ENCODE peak calls at places on chromosomes 5 and 9, in nine cellular contexts. One of them, this sample, is unnamed.

GRCh38 chr9:33868430-33869000 is 51.6 kb downstream of the UBE2R2 start:
- DNase-seq in activated CD8-positive, alpha-beta memory T cell treated with anti-CD3 and anti-CD28 coated beads for 4 hours: no peak
- DNase-seq in left colon: no peak
- DNase-seq in NCI-H774: no peak
- DNase-seq in DND-41: no peak
- DNase-seq in Daoy: no peak
- DNase-seq in non-pigmented ciliary epithelial cell: no peak
- DNase-seq in NCI-H82: no peak
- DNase-seq in Kasumi-1: no peak
- DNase-seq in this sample: no peak

GRCh38 chr5:75365740-75366139 is 28.7 kb downstream of the HMGCR start:
- DNase-seq in NCI-H774: no peak
- DNase-seq in Daoy: no peak
- DNase-seq in left colon: no peak
- DNase-seq in activated CD8-positive, alpha-beta memory T cell treated with anti-CD3 and anti-CD28 coated beads for 4 hours: no peak
- DNase-seq in NCI-H82: no peak
- DNase-seq in non-pigmented ciliary epithelial cell: no peak
- DNase-seq in DND-41: no peak
- DNase-seq in Kasumi-1: no peak
- DNase-seq in this sample: no peak

GRCh38 chr5:81147970-81148571 is 85.1 kb upstream of the CKMT2 start:
- DNase-seq in activated CD8-positive, alpha-beta memory T cell treated with anti-CD3 and anti-CD28 coated beads for 4 hours: no peak
- DNase-seq in DND-41: peak
- DNase-seq in non-pigmented ciliary epithelial cell: no peak
- DNase-seq in Kasumi-1: no peak
- DNase-seq in NCI-H774: no peak
- DNase-seq in NCI-H82: no peak
- DNase-seq in Daoy: no peak
- DNase-seq in left colon: no peak
- DNase-seq in this sample: no peak

GRCh38 chr5:6236170-6236793 is 142.1 kb downstream of the MED10 start:
- DNase-seq in non-pigmented ciliary epithelial cell: no peak
- DNase-seq in DND-41: no peak
- DNase-seq in left colon: no peak
- DNase-seq in activated CD8-positive, alpha-beta memory T cell treated with anti-CD3 and anti-CD28 coated beads for 4 hours: no peak
- DNase-seq in NCI-H774: no peak
- DNase-seq in NCI-H82: no peak
- DNase-seq in Daoy: no peak
- DNase-seq in Kasumi-1: no peak
- DNase-seq in this sample: no peak

GRCh38 chr5:157690690-157691433 is 19.5 kb downstream of the C5orf52 start:
- DNase-seq in NCI-H774: no peak
- DNase-seq in activated CD8-positive, alpha-beta memory T cell treated with anti-CD3 and anti-CD28 coated beads for 4 hours: no peak
- DNase-seq in left colon: no peak
- DNase-seq in non-pigmented ciliary epithelial cell: no peak
- DNase-seq in NCI-H82: no peak
- DNase-seq in Kasumi-1: no peak
- DNase-seq in Daoy: no peak
- DNase-seq in DND-41: no peak
- DNase-seq in this sample: no peak

GRCh38 chr9:71733176-71733575 is 35.1 kb downstream of the CEMIP2 start:
- DNase-seq in DND-41: no peak
- DNase-seq in NCI-H82: no peak
- DNase-seq in Kasumi-1: no peak
- DNase-seq in non-pigmented ciliary epithelial cell: no peak
- DNase-seq in activated CD8-positive, alpha-beta memory T cell treated with anti-CD3 and anti-CD28 coated beads for 4 hours: no peak
- DNase-seq in NCI-H774: no peak
- DNase-seq in left colon: no peak
- DNase-seq in Daoy: no peak
- DNase-seq in this sample: no peak

GRCh38 chr5:67196537-67197059 is at the start of gene CD180:
- DNase-seq in DND-41: no peak
- DNase-seq in Kasumi-1: peak
- DNase-seq in Daoy: no peak
- DNase-seq in NCI-H82: no peak
- DNase-seq in left colon: no peak
- DNase-seq in activated CD8-positive, alpha-beta memory T cell treated with anti-CD3 and anti-CD28 coated beads for 4 hours: no peak
- DNase-seq in NCI-H774: no peak
- DNase-seq in non-pigmented ciliary epithelial cell: no peak
- DNase-seq in this sample: peak

GRCh38 chr9:3956081-3956701 is 343.7 kb downstream of the GLIS3 start:
- DNase-seq in NCI-H774: no peak
- DNase-seq in DND-41: no peak
- DNase-seq in activated CD8-positive, alpha-beta memory T cell treated with anti-CD3 and anti-CD28 coated beads for 4 hours: no peak
- DNase-seq in NCI-H82: no peak
- DNase-seq in non-pigmented ciliary epithelial cell: no peak
- DNase-seq in Daoy: no peak
- DNase-seq in left colon: no peak
- DNase-seq in Kasumi-1: no peak
- DNase-seq in this sample: no peak

GRCh38 chr5:126846756-126847155 is 69.8 kb downstream of the LMNB1 start:
- DNase-seq in left colon: no peak
- DNase-seq in NCI-H82: peak
- DNase-seq in DND-41: no peak
- DNase-seq in activated CD8-positive, alpha-beta memory T cell treated with anti-CD3 and anti-CD28 coated beads for 4 hours: no peak
- DNase-seq in Daoy: no peak
- DNase-seq in non-pigmented ciliary epithelial cell: no peak
- DNase-seq in NCI-H774: no peak
- DNase-seq in Kasumi-1: no peak
- DNase-seq in this sample: no peak

GRCh38 chr5:170504598-170505266 is 912 bp downstream of the KCNIP1 start:
- DNase-seq in DND-41: no peak
- DNase-seq in NCI-H774: no peak
- DNase-seq in activated CD8-positive, alpha-beta memory T cell treated with anti-CD3 and anti-CD28 coated beads for 4 hours: no peak
- DNase-seq in left colon: no peak
- DNase-seq in Kasumi-1: no peak
- DNase-seq in Daoy: no peak
- DNase-seq in non-pigmented ciliary epithelial cell: no peak
- DNase-seq in NCI-H82: peak
- DNase-seq in this sample: no peak

GRCh38 chr5:56175465-56175864 is 57.7 kb downstream of the ANKRD55 start:
- DNase-seq in DND-41: no peak
- DNase-seq in Daoy: peak
- DNase-seq in non-pigmented ciliary epithelial cell: no peak
- DNase-seq in Kasumi-1: peak
- DNase-seq in NCI-H774: no peak
- DNase-seq in activated CD8-positive, alpha-beta memory T cell treated with anti-CD3 and anti-CD28 coated beads for 4 hours: no peak
- DNase-seq in NCI-H82: peak
- DNase-seq in left colon: no peak
- DNase-seq in this sample: peak

GRCh38 chr9:94806307-94806893 is 79.9 kb downstream of the AOPEP start:
- DNase-seq in non-pigmented ciliary epithelial cell: no peak
- DNase-seq in Kasumi-1: no peak
- DNase-seq in Daoy: peak
- DNase-seq in NCI-H82: peak
- DNase-seq in DND-41: no peak
- DNase-seq in left colon: no peak
- DNase-seq in activated CD8-positive, alpha-beta memory T cell treated with anti-CD3 and anti-CD28 coated beads for 4 hours: no peak
- DNase-seq in NCI-H774: no peak
- DNase-seq in this sample: no peak

GRCh38 chr9:124293712-124294504 is 36.2 kb downstream of the NEK6 start:
- DNase-seq in activated CD8-positive, alpha-beta memory T cell treated with anti-CD3 and anti-CD28 coated beads for 4 hours: no peak
- DNase-seq in Daoy: peak
- DNase-seq in left colon: no peak
- DNase-seq in Kasumi-1: no peak
- DNase-seq in non-pigmented ciliary epithelial cell: no peak
- DNase-seq in NCI-H774: no peak
- DNase-seq in DND-41: no peak
- DNase-seq in NCI-H82: no peak
- DNase-seq in this sample: no peak

GRCh38 chr5:163760498-163760897 is 255.1 kb downstream of the MAT2B start:
- DNase-seq in non-pigmented ciliary epithelial cell: peak
- DNase-seq in Kasumi-1: no peak
- DNase-seq in DND-41: no peak
- DNase-seq in NCI-H82: no peak
- DNase-seq in activated CD8-positive, alpha-beta memory T cell treated with anti-CD3 and anti-CD28 coated beads for 4 hours: no peak
- DNase-seq in NCI-H774: no peak
- DNase-seq in Daoy: peak
- DNase-seq in left colon: no peak
- DNase-seq in this sample: peak

GRCh38 chr5:180670586-180671359 is 21.4 kb upstream of the FLT4 start:
- DNase-seq in DND-41: peak
- DNase-seq in NCI-H774: peak
- DNase-seq in Kasumi-1: peak
- DNase-seq in Daoy: peak
- DNase-seq in activated CD8-positive, alpha-beta memory T cell treated with anti-CD3 and anti-CD28 coated beads for 4 hours: no peak
- DNase-seq in non-pigmented ciliary epithelial cell: peak
- DNase-seq in left colon: no peak
- DNase-seq in NCI-H82: peak
- DNase-seq in this sample: peak

GRCh38 chr9:33458444-33458843 is 11.1 kb upstream of the AQP3 start:
- DNase-seq in left colon: no peak
- DNase-seq in NCI-H82: peak
- DNase-seq in Daoy: peak
- DNase-seq in Kasumi-1: no peak
- DNase-seq in NCI-H774: no peak
- DNase-seq in non-pigmented ciliary epithelial cell: no peak
- DNase-seq in activated CD8-positive, alpha-beta memory T cell treated with anti-CD3 and anti-CD28 coated beads for 4 hours: peak
- DNase-seq in DND-41: no peak
- DNase-seq in this sample: peak

GRCh38 chr9:87179556-87180340 is 232.4 kb upstream of the GAS1 start:
- DNase-seq in NCI-H82: no peak
- DNase-seq in NCI-H774: no peak
- DNase-seq in activated CD8-positive, alpha-beta memory T cell treated with anti-CD3 and anti-CD28 coated beads for 4 hours: no peak
- DNase-seq in left colon: no peak
- DNase-seq in Kasumi-1: no peak
- DNase-seq in non-pigmented ciliary epithelial cell: peak
- DNase-seq in Daoy: no peak
- DNase-seq in DND-41: no peak
- DNase-seq in this sample: no peak

GRCh38 chr9:27383524-27383923 is 86.6 kb upstream of the EQTN start:
- DNase-seq in NCI-H82: no peak
- DNase-seq in Daoy: no peak
- DNase-seq in left colon: no peak
- DNase-seq in NCI-H774: no peak
- DNase-seq in activated CD8-positive, alpha-beta memory T cell treated with anti-CD3 and anti-CD28 coated beads for 4 hours: no peak
- DNase-seq in non-pigmented ciliary epithelial cell: no peak
- DNase-seq in DND-41: no peak
- DNase-seq in Kasumi-1: no peak
- DNase-seq in this sample: no peak

GRCh38 chr9:138112791-138113600 is 235.4 kb downstream of the CACNA1B start:
- DNase-seq in NCI-H82: no peak
- DNase-seq in NCI-H774: no peak
- DNase-seq in Kasumi-1: no peak
- DNase-seq in left colon: no peak
- DNase-seq in DND-41: no peak
- DNase-seq in Daoy: no peak
- DNase-seq in activated CD8-positive, alpha-beta memory T cell treated with anti-CD3 and anti-CD28 coated beads for 4 hours: no peak
- DNase-seq in non-pigmented ciliary epithelial cell: no peak
- DNase-seq in this sample: no peak

GRCh38 chr5:176500511-176500910 is 36.7 kb downstream of the RNF44 start:
- DNase-seq in activated CD8-positive, alpha-beta memory T cell treated with anti-CD3 and anti-CD28 coated beads for 4 hours: no peak
- DNase-seq in DND-41: no peak
- DNase-seq in NCI-H82: no peak
- DNase-seq in Daoy: no peak
- DNase-seq in non-pigmented ciliary epithelial cell: no peak
- DNase-seq in NCI-H774: no peak
- DNase-seq in left colon: no peak
- DNase-seq in Kasumi-1: no peak
- DNase-seq in this sample: no peak

GRCh38 chr5:39224196-39224754 is 4.9 kb upstream of the FYB1 start:
- DNase-seq in Kasumi-1: peak
- DNase-seq in DND-41: no peak
- DNase-seq in left colon: peak
- DNase-seq in NCI-H774: no peak
- DNase-seq in NCI-H82: peak
- DNase-seq in Daoy: peak
- DNase-seq in activated CD8-positive, alpha-beta memory T cell treated with anti-CD3 and anti-CD28 coated beads for 4 hours: no peak
- DNase-seq in non-pigmented ciliary epithelial cell: peak
- DNase-seq in this sample: peak

GRCh38 chr5:16713386-16713928 is 96.7 kb upstream of the RETREG1 start:
- DNase-seq in left colon: no peak
- DNase-seq in non-pigmented ciliary epithelial cell: no peak
- DNase-seq in NCI-H774: peak
- DNase-seq in activated CD8-positive, alpha-beta memory T cell treated with anti-CD3 and anti-CD28 coated beads for 4 hours: no peak
- DNase-seq in Kasumi-1: no peak
- DNase-seq in Daoy: peak
- DNase-seq in DND-41: no peak
- DNase-seq in NCI-H82: no peak
- DNase-seq in this sample: no peak

GRCh38 chr9:95620722-95621121 is 104.0 kb upstream of the PTCH1 start:
- DNase-seq in NCI-H774: no peak
- DNase-seq in non-pigmented ciliary epithelial cell: no peak
- DNase-seq in activated CD8-positive, alpha-beta memory T cell treated with anti-CD3 and anti-CD28 coated beads for 4 hours: no peak
- DNase-seq in Kasumi-1: no peak
- DNase-seq in left colon: no peak
- DNase-seq in NCI-H82: no peak
- DNase-seq in Daoy: no peak
- DNase-seq in DND-41: no peak
- DNase-seq in this sample: no peak

GRCh38 chr5:121691478-121691877 is 160.2 kb upstream of the FTMT start:
- DNase-seq in DND-41: no peak
- DNase-seq in Daoy: no peak
- DNase-seq in non-pigmented ciliary epithelial cell: peak
- DNase-seq in left colon: no peak
- DNase-seq in Kasumi-1: no peak
- DNase-seq in activated CD8-positive, alpha-beta memory T cell treated with anti-CD3 and anti-CD28 coated beads for 4 hours: no peak
- DNase-seq in NCI-H82: peak
- DNase-seq in NCI-H774: no peak
- DNase-seq in this sample: no peak

GRCh38 chr5:154230526-154230925 is 40.0 kb downstream of the GALNT10 start:
- DNase-seq in Kasumi-1: no peak
- DNase-seq in NCI-H82: no peak
- DNase-seq in DND-41: no peak
- DNase-seq in Daoy: no peak
- DNase-seq in non-pigmented ciliary epithelial cell: no peak
- DNase-seq in left colon: no peak
- DNase-seq in activated CD8-positive, alpha-beta memory T cell treated with anti-CD3 and anti-CD28 coated beads for 4 hours: no peak
- DNase-seq in NCI-H774: no peak
- DNase-seq in this sample: no peak

GRCh38 chr5:36442352-36442751 is 140.7 kb upstream of the RANBP3L start:
- DNase-seq in activated CD8-positive, alpha-beta memory T cell treated with anti-CD3 and anti-CD28 coated beads for 4 hours: no peak
- DNase-seq in Daoy: no peak
- DNase-seq in NCI-H774: no peak
- DNase-seq in Kasumi-1: no peak
- DNase-seq in non-pigmented ciliary epithelial cell: peak
- DNase-seq in DND-41: no peak
- DNase-seq in left colon: no peak
- DNase-seq in NCI-H82: no peak
- DNase-seq in this sample: peak

GRCh38 chr5:79235222-79235577 is 731 bp upstream of the JMY start:
- DNase-seq in NCI-H82: peak
- DNase-seq in Kasumi-1: no peak
- DNase-seq in Daoy: no peak
- DNase-seq in activated CD8-positive, alpha-beta memory T cell treated with anti-CD3 and anti-CD28 coated beads for 4 hours: no peak
- DNase-seq in left colon: no peak
- DNase-seq in NCI-H774: peak
- DNase-seq in non-pigmented ciliary epithelial cell: no peak
- DNase-seq in DND-41: no peak
- DNase-seq in this sample: no peak

GRCh38 chr9:121281614-121282291 is 13.8 kb downstream of the GSN start:
- DNase-seq in Kasumi-1: no peak
- DNase-seq in NCI-H774: peak
- DNase-seq in Daoy: peak
- DNase-seq in non-pigmented ciliary epithelial cell: no peak
- DNase-seq in DND-41: no peak
- DNase-seq in left colon: peak
- DNase-seq in NCI-H82: no peak
- DNase-seq in activated CD8-positive, alpha-beta memory T cell treated with anti-CD3 and anti-CD28 coated beads for 4 hours: no peak
- DNase-seq in this sample: peak

GRCh38 chr5:168422431-168422830 is 63.8 kb upstream of the RARS1 start:
- DNase-seq in NCI-H774: no peak
- DNase-seq in NCI-H82: peak
- DNase-seq in DND-41: no peak
- DNase-seq in Kasumi-1: peak
- DNase-seq in non-pigmented ciliary epithelial cell: no peak
- DNase-seq in activated CD8-positive, alpha-beta memory T cell treated with anti-CD3 and anti-CD28 coated beads for 4 hours: no peak
- DNase-seq in left colon: no peak
- DNase-seq in Daoy: no peak
- DNase-seq in this sample: no peak

This sample was measured in HT1080.